ENCODE peak calls at places on chromosomes 5 and 9, in six cellular contexts. N is transverse colon; A is NCI-H1092 treated with DMSO at 0.1 percent for 48 hours; E is NAMALWA; S is activated gamma-delta T cell treated with anti-CD3 and anti-CD28 coated beads, Interleukin-2, amount 50 U/mL, for 16 hours; T is stimulated activated CD8-positive, alpha-beta memory T cell treated with anti-CD3 and anti-CD28 coated beads, Interleukin-7, amount 100 ng/mL, for 24 hours. F is an unnamed sample.

GRCh38 chr9:110578896-110579752 is at the start of gene SVEP1:
- DNase-seq in T (no peak), S (no peak), A (peak), E (no peak), N (no peak), F (no peak)

GRCh38 chr9:18554244-18554643 is 80.3 kb downstream of the ADAMTSL1 start:
- DNase-seq in N (no peak), S (no peak), A (no peak), T (no peak), E (no peak), F (no peak)

GRCh38 chr9:128409998-128410397 is 10.7 kb upstream of the CERCAM start:
- DNase-seq in N (no peak), E (peak), A (no peak), S (no peak), T (no peak), F (no peak)

GRCh38 chr5:157366741-157367684 is 93.0 kb upstream of the NIPAL4 start:
- DNase-seq in N (no peak), T (no peak), A (no peak), S (no peak), E (peak), F (no peak)

GRCh38 chr9:94805585-94805984 is 79.1 kb downstream of the AOPEP start:
- DNase-seq in A (no peak), S (no peak), N (peak), T (no peak), E (no peak), F (no peak)

GRCh38 chr5:54869691-54870090 is 115.7 kb downstream of the ESM1 start:
- DNase-seq in A (no peak), S (no peak), T (no peak), E (no peak), N (no peak), F (no peak)

GRCh38 chr5:69083412-69083811 is 10.4 kb upstream of the SLC30A5 start:
- DNase-seq in E (no peak), N (peak), A (no peak), T (no peak), S (no peak), F (no peak)

GRCh38 chr5:127739807-127740384 is 36.7 kb downstream of the CCDC192 start:
- DNase-seq in S (no peak), N (no peak), E (no peak), A (no peak), T (no peak), F (no peak)

GRCh38 chr5:79727722-79728355 is 38.2 kb downstream of the CMYA5 start:
- DNase-seq in E (no peak), A (no peak), S (no peak), N (no peak), T (no peak), F (no peak)

GRCh38 chr5:14415516-14416074 is 166.0 kb upstream of the OTULINL start:
- DNase-seq in T (no peak), E (no peak), A (no peak), S (no peak), N (no peak), F (no peak)

GRCh38 chr5:110386782-110387181 is 339.7 kb downstream of the TMEM232 start:
- DNase-seq in T (no peak), A (no peak), N (no peak), S (no peak), E (no peak), F (no peak)

GRCh38 chr5:53262348-53262970 is 152.9 kb upstream of the MOCS2 start:
- DNase-seq in S (no peak), N (no peak), E (peak), A (no peak), T (no peak), F (no peak)

GRCh38 chr5:76657683-76658311 is 34.6 kb upstream of the F2RL2 start:
- DNase-seq in E (no peak), A (no peak), S (no peak), N (no peak), T (no peak), F (no peak)

GRCh38 chr5:93532370-93532769 is 48.6 kb downstream of the NR2F1-AS1 start:
- DNase-seq in S (no peak), T (no peak), A (no peak), E (no peak), N (peak), F (no peak)

GRCh38 chr5:39411051-39411450 is 13.7 kb downstream of the DAB2 start:
- DNase-seq in T (no peak), S (no peak), N (no peak), E (no peak), A (no peak), F (no peak)

GRCh38 chr9:126150411-126151030 is 176.1 kb upstream of the MVB12B start:
- DNase-seq in T (no peak), A (peak), E (no peak), S (no peak), N (no peak), F (peak)

GRCh38 chr5:73968729-73969128 is 342.7 kb downstream of the ARHGEF28 start:
- DNase-seq in A (no peak), S (no peak), T (no peak), E (no peak), N (no peak), F (no peak)

GRCh38 chr9:76136986-76137385 is 246.5 kb downstream of the PCSK5 start:
- DNase-seq in A (no peak), T (no peak), N (no peak), E (no peak), S (no peak), F (no peak)

GRCh38 chr5:137792291-137792690 is 38.1 kb upstream of the HNRNPA0 start:
- DNase-seq in T (no peak), S (no peak), N (no peak), E (no peak), A (no peak), F (no peak)

GRCh38 chr5:41575110-41575779 is 64.8 kb upstream of the PLCXD3 start:
- DNase-seq in N (no peak), S (no peak), T (no peak), E (no peak), A (no peak), F (no peak)

GRCh38 chr9:83030391-83031107 is 32.4 kb downstream of the RASEF start:
- DNase-seq in T (no peak), N (no peak), A (no peak), S (no peak), E (no peak), F (no peak)

GRCh38 chr5:91166040-91166807 is 216.9 kb downstream of the ARRDC3 start:
- DNase-seq in A (no peak), E (no peak), N (no peak), S (no peak), T (no peak), F (no peak)

GRCh38 chr9:72911816-72912215 is 41.0 kb downstream of the ALDH1A1 start:
- DNase-seq in N (no peak), A (no peak), S (no peak), E (no peak), T (no peak), F (no peak)

GRCh38 chr5:84249918-84250635 is 134.6 kb downstream of the EDIL3 start:
- DNase-seq in A (no peak), N (no peak), S (no peak), E (no peak), T (no peak), F (no peak)

GRCh38 chr5:87361031-87361443 is 51.7 kb downstream of the CCNH start:
- DNase-seq in E (no peak), N (no peak), S (no peak), A (no peak), T (no peak), F (no peak)

GRCh38 chr9:86669442-86669841 is 277.9 kb downstream of the GAS1 start:
- DNase-seq in A (no peak), N (no peak), T (no peak), E (no peak), S (no peak), F (no peak)

GRCh38 chr5:81169924-81170323 is 63.2 kb upstream of the CKMT2 start:
- DNase-seq in N (no peak), T (no peak), A (no peak), S (no peak), E (no peak), F (no peak)

GRCh38 chr5:1445313-1445894 is at the start of gene SLC6A3:
- DNase-seq in T (no peak), E (no peak), S (peak), A (peak), N (peak), F (no peak)

GRCh38 chr5:17105744-17106450 is 111.5 kb upstream of the BASP1 start:
- DNase-seq in S (no peak), A (no peak), E (no peak), N (no peak), T (no peak), F (no peak)

GRCh38 chr5:176878463-176878862 is 20.7 kb downstream of the HK3 start:
- DNase-seq in T (no peak), N (no peak), A (no peak), S (no peak), E (no peak), F (no peak)

GRCh38 chr9:100120286-100120685 is 21.2 kb downstream of the INVS start:
- DNase-seq in E (no peak), N (no peak), S (no peak), T (no peak), A (no peak), F (no peak)

GRCh38 chr9:31347082-31347617 is 1037.3 kb upstream of the ACO1 start:
- DNase-seq in T (no peak), N (no peak), E (peak), A (no peak), S (no peak), F (no peak)